ENCODE peak calls at places on chromosomes 5 and 9, in seven cellular contexts. U, Y, X, L, V, T and E are unnamed samples.

GRCh38 chr9:119859128-119859527 is 489.9 kb upstream of the BRINP1 start:
- DNase-seq in U (no peak), Y (no peak), X (no peak), L (no peak), V (no peak), T (no peak), E (no peak)

GRCh38 chr5:127358274-127358673 is 67.7 kb downstream of the MEGF10 start:
- DNase-seq in U (no peak), Y (no peak), X (no peak), L (no peak), V (no peak), T (no peak), E (no peak)

GRCh38 chr5:149035282-149035882 is 27.5 kb downstream of the SH3TC2 start:
- DNase-seq in U (peak), Y (peak), X (peak), L (peak), V (peak), T (peak), E (peak)

GRCh38 chr9:96420468-96421219 is 2.5 kb upstream of the ZNF367 start:
- DNase-seq in U (no peak), Y (no peak), X (no peak), L (no peak), V (no peak), T (no peak), E (no peak)

GRCh38 chr5:180348316-180348715 is 4.8 kb downstream of the GFPT2 start:
- DNase-seq in U (no peak), Y (no peak), X (no peak), L (no peak), V (no peak), T (no peak), E (no peak)

GRCh38 chr5:148858106-148858505 is 31.7 kb downstream of the ADRB2 start:
- DNase-seq in U (no peak), Y (no peak), X (no peak), L (no peak), V (no peak), T (no peak), E (no peak)

GRCh38 chr5:74103131-74104023 is 477.4 kb downstream of the ARHGEF28 start:
- DNase-seq in U (no peak), Y (peak), X (no peak), L (no peak), V (no peak), T (no peak), E (peak)

GRCh38 chr5:134526483-134527155 is 1.1 kb downstream of the JADE2 start:
- DNase-seq in U (peak), Y (peak), X (peak), L (peak), V (peak), T (peak), E (peak)

GRCh38 chr9:100281069-100281468 is 71.7 kb downstream of the TEX10 start:
- DNase-seq in U (no peak), Y (no peak), X (no peak), L (no peak), V (no peak), T (no peak), E (no peak)

GRCh38 chr9:83043583-83043982 is 19.4 kb downstream of the RASEF start:
- DNase-seq in U (no peak), Y (no peak), X (no peak), L (no peak), V (peak), T (no peak), E (no peak)

GRCh38 chr9:95970356-95970755 is 94.9 kb downstream of the ERCC6L2 start:
- DNase-seq in U (no peak), Y (no peak), X (no peak), L (no peak), V (no peak), T (no peak), E (no peak)

DNA sequence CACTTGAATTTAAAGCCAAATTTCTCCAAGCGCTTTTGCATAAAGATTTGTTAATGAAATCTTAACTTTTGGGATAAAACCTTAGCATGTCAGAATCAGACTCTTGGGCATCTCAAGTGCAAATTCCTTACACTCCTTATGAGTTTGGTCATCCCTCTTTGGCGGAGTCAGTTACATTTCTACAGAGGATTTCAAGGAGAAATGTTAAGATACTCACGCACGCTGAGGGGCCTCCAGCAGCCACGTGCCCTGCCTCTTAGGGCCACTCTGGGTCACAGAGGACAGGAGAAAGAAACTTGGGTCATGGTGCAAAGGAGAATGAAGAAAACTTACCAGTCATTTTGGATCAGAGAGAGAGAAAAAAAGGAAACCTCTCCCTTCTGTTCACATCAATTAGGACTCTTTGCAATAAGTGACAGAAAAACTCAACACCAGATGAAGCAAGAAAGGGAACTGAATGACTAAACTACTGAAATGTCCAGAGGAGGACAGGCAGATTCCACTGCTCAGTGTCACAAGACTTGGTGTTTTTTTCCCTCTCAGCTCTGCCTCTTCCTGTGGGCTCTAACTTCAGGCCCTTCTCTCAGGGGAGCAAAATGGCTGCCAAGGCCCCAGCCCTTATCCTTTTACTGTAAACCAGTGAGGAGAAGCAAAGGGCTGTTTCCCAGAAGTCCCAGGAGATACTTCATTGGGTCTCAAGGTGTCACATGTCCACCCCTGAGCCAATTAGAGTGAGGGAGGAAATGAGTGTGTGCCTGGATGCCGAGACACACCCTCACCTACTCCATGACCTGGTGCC is 63.3 kb upstream of the NFIL3 start:
- DNase-seq in U (no peak), Y (no peak), X (no peak), L (no peak), V (no peak), T (no peak), E (no peak)
- TF ChIP-seq POLR2AphosphoS5 in U (no peak), Y (no peak), X (no peak), L (no peak), V (no peak), T (no peak), E (no peak)

GRCh38 chr9:91884153-91884552 is 65.9 kb downstream of the ROR2 start:
- DNase-seq in U (no peak), Y (no peak), X (no peak), L (no peak), V (no peak), T (no peak), E (no peak)

GRCh38 chr9:91883503-91883902 is 66.5 kb downstream of the ROR2 start:
- DNase-seq in U (no peak), Y (no peak), X (no peak), L (no peak), V (no peak), T (no peak), E (no peak)

GRCh38 chr9:91884746-91885687 is 65.0 kb downstream of the ROR2 start:
- DNase-seq in U (no peak), Y (no peak), X (no peak), L (no peak), V (no peak), T (no peak), E (no peak)

GRCh38 chr9:91880378-91880972 is 69.6 kb downstream of the ROR2 start:
- DNase-seq in U (no peak), Y (no peak), X (no peak), L (no peak), V (no peak), T (no peak), E (no peak)

GRCh38 chr9:91882628-91883027 is 67.4 kb downstream of the ROR2 start:
- DNase-seq in U (no peak), Y (no peak), X (no peak), L (no peak), V (no peak), T (no peak), E (no peak)
- TF ChIP-seq CTCF in U (no peak), Y (no peak), X (no peak), L (no peak), V (no peak), T (no peak), E (no peak)

GRCh38 chr9:16268037-16269010 is 602.1 kb downstream of the BNC2 start:
- DNase-seq in U (no peak), Y (no peak), X (no peak), L (no peak), V (peak), T (no peak), E (no peak)
- H3K4me3 ChIP-seq in U (peak), Y (no peak), X (peak), L (peak), V (peak), T (peak), E (peak)

GRCh38 chr5:38648703-38649291 is 92.4 kb upstream of the LIFR start:
- DNase-seq in U (no peak), Y (no peak), X (no peak), L (no peak), V (no peak), T (no peak), E (no peak)
- TF ChIP-seq POLR2AphosphoS5 in U (no peak), Y (no peak), X (no peak), L (no peak), V (no peak), T (no peak), E (no peak)

DNA sequence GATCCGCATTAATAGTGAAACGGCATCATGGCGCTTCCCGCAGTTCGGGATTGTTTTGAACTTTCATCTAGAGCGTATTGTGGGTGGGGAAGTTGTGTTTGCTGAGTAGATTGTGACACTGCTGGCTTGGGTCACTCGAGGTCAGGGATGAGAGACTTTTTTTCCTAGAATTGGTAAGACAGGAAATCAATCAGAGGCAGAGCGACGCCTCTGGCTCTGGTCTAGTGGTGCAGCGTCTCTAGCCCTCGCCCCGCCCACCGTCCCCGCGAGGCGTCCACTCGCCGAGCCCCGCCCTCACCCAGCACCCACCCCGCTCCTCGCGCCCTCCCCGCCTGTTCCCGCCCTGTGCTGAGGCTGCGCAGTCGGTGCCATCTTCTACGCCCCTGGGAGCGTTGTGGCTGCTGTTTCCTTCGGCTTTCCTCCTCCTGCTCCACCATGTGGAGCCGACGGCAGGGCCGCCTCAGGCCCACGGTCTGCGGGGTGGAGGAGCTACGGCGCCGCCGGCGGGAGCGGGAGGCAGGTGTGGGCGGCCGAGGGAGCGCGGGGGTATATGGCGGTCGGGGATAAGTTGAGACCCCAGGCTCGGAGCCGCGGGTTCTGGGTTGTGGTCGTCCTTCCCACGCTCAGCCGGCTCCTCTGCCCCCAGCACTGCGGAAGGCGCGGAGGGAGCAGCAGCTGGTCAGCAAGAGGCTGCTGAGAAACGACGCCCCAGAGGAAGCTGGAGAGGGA is at the start of gene TMCO6:
- DNase-seq in U (peak), Y (peak), X (peak), L (peak), V (peak), T (peak), E (peak)
- TF ChIP-seq CTCF in U (peak), Y (no peak), X (peak), L (peak), V (peak), T (peak), E (peak)

DNA sequence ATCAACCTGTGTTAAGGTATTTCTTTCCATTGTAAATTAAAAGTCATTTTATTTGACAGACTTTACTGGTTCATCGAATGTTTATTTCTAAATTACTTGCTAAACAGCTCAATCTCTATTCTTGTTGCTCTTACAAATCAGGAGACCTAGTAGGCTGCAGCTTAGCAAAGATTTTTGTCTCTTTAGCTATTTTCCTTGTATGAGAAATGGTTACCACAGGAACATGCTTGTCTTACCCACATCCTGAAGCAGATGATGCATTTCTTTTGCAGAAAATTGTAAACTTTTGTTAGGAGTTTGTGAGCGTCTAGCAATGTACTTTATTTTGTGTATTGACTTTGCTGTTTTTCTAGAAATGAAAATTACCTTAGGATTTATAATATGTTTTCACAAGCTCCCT is 53.9 kb downstream of the SPEF2 start:
- DNase-seq in U (no peak), Y (no peak), X (no peak), L (no peak), V (no peak), T (no peak), E (no peak)
- H3K4me3 ChIP-seq in U (no peak), Y (no peak), X (no peak), L (no peak), V (no peak), T (no peak), E (no peak)

DNA sequence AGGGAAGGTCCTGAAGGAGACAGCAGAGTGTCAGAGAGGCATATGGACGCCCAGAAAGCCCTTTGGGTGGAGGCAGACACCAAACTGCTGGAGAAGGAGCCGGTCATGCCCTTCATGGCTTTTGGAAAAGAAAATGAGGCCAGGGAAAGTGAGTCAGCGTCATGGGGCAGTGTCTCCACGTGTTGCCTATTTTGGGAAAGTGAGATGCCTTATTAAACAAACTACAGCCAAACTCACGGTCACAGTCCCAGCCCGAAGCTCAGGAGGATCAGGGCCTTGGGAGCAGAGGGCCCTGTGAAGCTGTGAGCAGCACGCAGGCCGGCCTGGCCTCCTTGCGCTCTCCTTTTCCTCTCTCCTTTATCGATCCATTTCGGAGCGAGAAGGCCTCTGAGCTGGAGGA is 25.0 kb downstream of the RGS3 start:
- DNase-seq in U (no peak), Y (no peak), X (peak), L (no peak), V (no peak), T (no peak), E (no peak)
- TF ChIP-seq POLR2AphosphoS5 in U (no peak), Y (no peak), X (peak), L (no peak), V (no peak), T (no peak), E (peak)

DNA sequence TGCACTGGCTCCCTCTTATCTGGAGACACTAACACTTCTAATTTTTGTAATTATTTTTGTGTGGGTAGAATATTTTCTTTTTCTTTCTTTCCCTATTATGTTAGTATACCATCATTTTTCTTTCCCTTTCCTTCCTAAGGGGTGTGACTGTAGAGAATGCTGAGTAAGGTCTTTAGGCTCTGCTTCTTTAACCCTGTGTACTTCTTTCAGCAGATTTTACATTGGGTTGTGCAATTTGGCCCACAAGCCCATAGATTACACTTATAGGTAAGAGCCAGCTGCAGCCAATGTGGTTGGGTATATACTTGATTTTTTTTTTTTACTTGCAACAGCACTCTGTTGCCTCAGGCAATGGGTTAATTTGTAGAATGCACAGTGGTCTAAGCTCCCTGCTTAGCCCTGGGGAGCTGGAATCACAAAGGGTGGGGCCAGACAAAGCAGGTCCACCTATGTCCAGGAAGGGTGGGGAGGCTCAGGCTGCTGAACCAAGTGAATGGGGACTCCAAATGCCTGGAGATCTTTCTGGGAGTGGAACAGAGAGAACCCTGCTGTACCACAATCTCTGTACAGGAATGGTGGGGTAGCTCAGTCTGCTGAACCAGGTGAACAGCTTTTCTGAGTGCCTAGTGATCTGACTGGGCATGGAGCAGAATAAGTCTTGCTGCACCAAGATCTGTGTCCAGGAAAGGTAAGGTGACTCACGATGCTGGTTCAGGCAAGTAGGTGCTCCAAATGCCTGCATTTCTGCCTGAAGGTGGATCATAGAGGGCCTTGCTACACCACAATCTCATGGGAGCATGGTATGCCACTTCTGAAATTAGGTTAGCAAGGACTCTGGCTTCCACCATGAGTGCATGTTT is 64.9 kb downstream of the SLC25A46 start:
- DNase-seq in U (no peak), Y (no peak), X (no peak), L (no peak), V (no peak), T (no peak), E (no peak)
- TF ChIP-seq CTCF in U (no peak), Y (no peak), X (no peak), L (no peak), V (no peak), T (no peak), E (no peak)

GRCh38 chr9:89760123-89760522 is 155.3 kb downstream of the GADD45G start:
- DNase-seq in U (no peak), Y (no peak), X (no peak), L (no peak), V (no peak), T (no peak), E (no peak)
- H3K4me3 ChIP-seq in U (no peak), Y (no peak), X (no peak), L (no peak), V (no peak), T (no peak), E (no peak)